ENCODE peak calls at places on chromosomes 12 and 14, in four cellular contexts. One of them, this sample, is unnamed.

GRCh38 chr12:109264095-109264942 is 44.8 kb downstream of the FOXN4 start:
- DNase-seq in tibial nerve: peak
- DNase-seq in stomach: peak
- DNase-seq in SK-N-SH: peak
- DNase-seq in this sample: peak

GRCh38 chr12:19402743-19403400 is 36.4 kb upstream of the AEBP2 start:
- DNase-seq in tibial nerve: no peak
- DNase-seq in stomach: peak
- DNase-seq in SK-N-SH: no peak
- DNase-seq in this sample: no peak

GRCh38 chr12:20716037-20716436 is 20.9 kb downstream of the SLCO1C1 start:
- DNase-seq in tibial nerve: no peak
- DNase-seq in stomach: no peak
- DNase-seq in SK-N-SH: no peak
- DNase-seq in this sample: peak

GRCh38 chr12:108788076-108788782 is 56.9 kb upstream of the CORO1C start:
- DNase-seq in tibial nerve: no peak
- DNase-seq in stomach: no peak
- DNase-seq in SK-N-SH: no peak
- DNase-seq in this sample: peak

GRCh38 chr14:100292301-100292775 is 13.9 kb downstream of the SLC25A29 start:
- DNase-seq in tibial nerve: no peak
- DNase-seq in stomach: no peak
- DNase-seq in SK-N-SH: peak
- DNase-seq in this sample: peak

GRCh38 chr12:90484130-90484529 is 470.8 kb downstream of the CCER1 start:
- DNase-seq in tibial nerve: no peak
- DNase-seq in stomach: no peak
- DNase-seq in SK-N-SH: no peak
- DNase-seq in this sample: no peak

GRCh38 chr12:26431211-26431610 is 235.8 kb downstream of the SSPN start:
- DNase-seq in tibial nerve: no peak
- DNase-seq in stomach: no peak
- DNase-seq in SK-N-SH: no peak
- DNase-seq in this sample: no peak

GRCh38 chr12:75571204-75571603 is 59.8 kb upstream of the KRR1 start:
- DNase-seq in tibial nerve: no peak
- DNase-seq in stomach: no peak
- DNase-seq in SK-N-SH: no peak
- DNase-seq in this sample: no peak

GRCh38 chr12:53600490-53601295 is 25.5 kb downstream of the ATF7 start:
- DNase-seq in tibial nerve: no peak
- DNase-seq in stomach: no peak
- DNase-seq in SK-N-SH: no peak
- DNase-seq in this sample: no peak

GRCh38 chr12:128794661-128795529 is 28.9 kb downstream of the SLC15A4 start:
- DNase-seq in tibial nerve: no peak
- DNase-seq in stomach: peak
- DNase-seq in SK-N-SH: no peak
- DNase-seq in this sample: no peak

GRCh38 chr12:19192709-19193108 is 63.2 kb downstream of the PLEKHA5 start:
- DNase-seq in tibial nerve: no peak
- DNase-seq in stomach: no peak
- DNase-seq in SK-N-SH: no peak
- DNase-seq in this sample: no peak

GRCh38 chr14:95434161-95434560 is 82.3 kb downstream of the SYNE3 start:
- DNase-seq in tibial nerve: no peak
- DNase-seq in stomach: no peak
- DNase-seq in SK-N-SH: no peak
- DNase-seq in this sample: no peak

GRCh38 chr14:104794099-104794498 is 1.4 kb downstream of the AKT1 start:
- DNase-seq in tibial nerve: no peak
- DNase-seq in stomach: peak
- DNase-seq in SK-N-SH: peak
- DNase-seq in this sample: peak

GRCh38 chr12:82774666-82775065 is 88.0 kb downstream of the TMTC2 start:
- DNase-seq in tibial nerve: no peak
- DNase-seq in stomach: no peak
- DNase-seq in SK-N-SH: no peak
- DNase-seq in this sample: no peak

GRCh38 chr12:71999795-72000194 is 61.1 kb downstream of the TPH2 start:
- DNase-seq in tibial nerve: no peak
- DNase-seq in stomach: no peak
- DNase-seq in SK-N-SH: no peak
- DNase-seq in this sample: no peak

GRCh38 chr12:123533672-123534643 is at the start of gene RILPL1:
- DNase-seq in tibial nerve: no peak
- DNase-seq in stomach: peak
- DNase-seq in SK-N-SH: peak
- DNase-seq in this sample: peak

GRCh38 chr12:12265571-12266388 is 1.1 kb downstream of the LRP6 start:
- DNase-seq in tibial nerve: no peak
- DNase-seq in stomach: no peak
- DNase-seq in SK-N-SH: peak
- DNase-seq in this sample: no peak

GRCh38 chr14:52018970-52019369 is 29.6 kb downstream of the RTRAF start:
- DNase-seq in tibial nerve: no peak
- DNase-seq in stomach: no peak
- DNase-seq in SK-N-SH: no peak
- DNase-seq in this sample: no peak

GRCh38 chr14:47822326-47822725 is 146.9 kb upstream of the MDGA2 start:
- DNase-seq in tibial nerve: no peak
- DNase-seq in stomach: no peak
- DNase-seq in SK-N-SH: no peak
- DNase-seq in this sample: no peak

GRCh38 chr12:132841151-132841550 is 12.5 kb upstream of the GOLGA3 start:
- DNase-seq in tibial nerve: no peak
- DNase-seq in stomach: no peak
- DNase-seq in SK-N-SH: no peak
- DNase-seq in this sample: no peak

GRCh38 chr12:74563927-74564326 is 26.3 kb downstream of the ATXN7L3B start:
- DNase-seq in tibial nerve: no peak
- DNase-seq in stomach: no peak
- DNase-seq in SK-N-SH: no peak
- DNase-seq in this sample: no peak

GRCh38 chr12:41932470-41932991 is 212.1 kb downstream of the GXYLT1 start:
- DNase-seq in tibial nerve: peak
- DNase-seq in stomach: peak
- DNase-seq in SK-N-SH: peak
- DNase-seq in this sample: peak

GRCh38 chr12:62934799-62935674 is at the start of gene PPM1H:
- DNase-seq in tibial nerve: no peak
- DNase-seq in stomach: peak
- DNase-seq in SK-N-SH: peak
- DNase-seq in this sample: peak

GRCh38 chr12:55682087-55682796 is 25.5 kb downstream of the ITGA7 start:
- DNase-seq in tibial nerve: no peak
- DNase-seq in stomach: no peak
- DNase-seq in SK-N-SH: no peak
- DNase-seq in this sample: no peak

GRCh38 chr12:98399532-98399931 is 115.9 kb upstream of the TMPO start:
- DNase-seq in tibial nerve: no peak
- DNase-seq in stomach: no peak
- DNase-seq in SK-N-SH: no peak
- DNase-seq in this sample: no peak

GRCh38 chr14:100116134-100116533 is 43.3 kb downstream of the DEGS2 start:
- DNase-seq in tibial nerve: no peak
- DNase-seq in stomach: no peak
- DNase-seq in SK-N-SH: no peak
- DNase-seq in this sample: no peak

DNA sequence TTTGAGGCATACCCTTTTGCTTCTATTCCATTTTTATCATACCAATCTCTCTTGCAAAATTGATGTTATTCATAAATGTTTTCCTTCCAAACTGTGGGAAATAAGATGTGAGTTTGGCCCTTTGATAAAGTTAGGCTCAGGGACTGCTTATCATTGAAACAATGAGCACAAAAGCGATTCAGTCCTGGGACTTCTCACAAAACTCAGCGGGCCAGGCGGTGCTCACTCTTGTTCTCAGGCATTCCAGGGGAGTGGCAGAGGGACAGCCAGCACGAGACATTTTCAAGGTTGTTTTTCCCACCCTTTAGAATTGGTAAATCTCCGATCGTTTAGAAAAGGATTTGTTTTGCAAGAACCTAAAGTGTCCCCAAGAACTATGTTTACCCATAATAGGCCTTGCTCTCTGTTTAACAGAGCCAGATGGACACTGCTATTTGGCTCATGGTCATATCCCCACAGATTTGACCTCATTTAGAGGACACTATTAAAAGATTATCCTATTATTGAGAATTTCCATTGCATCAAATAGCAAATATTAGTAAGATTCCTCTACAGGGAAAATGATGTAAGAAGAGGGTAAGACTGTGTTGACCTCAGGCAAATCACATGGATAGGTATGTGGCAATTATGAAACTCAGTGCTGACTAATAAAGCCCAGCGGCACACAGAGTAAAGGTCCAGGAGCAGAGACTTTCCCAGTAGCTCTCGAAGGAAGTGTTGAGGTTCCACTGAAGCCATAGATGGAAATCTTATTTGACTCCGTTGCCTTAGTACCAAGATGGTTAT is 102.7 kb upstream of the USP44 start:
- DNase-seq in tibial nerve: no peak
- DNase-seq in stomach: no peak
- DNase-seq in SK-N-SH: no peak
- DNase-seq in this sample: no peak
- TF ChIP-seq EP300 in tibial nerve: no peak
- TF ChIP-seq EP300 in stomach: no peak
- TF ChIP-seq EP300 in SK-N-SH: no peak
- TF ChIP-seq EP300 in this sample: no peak

DNA sequence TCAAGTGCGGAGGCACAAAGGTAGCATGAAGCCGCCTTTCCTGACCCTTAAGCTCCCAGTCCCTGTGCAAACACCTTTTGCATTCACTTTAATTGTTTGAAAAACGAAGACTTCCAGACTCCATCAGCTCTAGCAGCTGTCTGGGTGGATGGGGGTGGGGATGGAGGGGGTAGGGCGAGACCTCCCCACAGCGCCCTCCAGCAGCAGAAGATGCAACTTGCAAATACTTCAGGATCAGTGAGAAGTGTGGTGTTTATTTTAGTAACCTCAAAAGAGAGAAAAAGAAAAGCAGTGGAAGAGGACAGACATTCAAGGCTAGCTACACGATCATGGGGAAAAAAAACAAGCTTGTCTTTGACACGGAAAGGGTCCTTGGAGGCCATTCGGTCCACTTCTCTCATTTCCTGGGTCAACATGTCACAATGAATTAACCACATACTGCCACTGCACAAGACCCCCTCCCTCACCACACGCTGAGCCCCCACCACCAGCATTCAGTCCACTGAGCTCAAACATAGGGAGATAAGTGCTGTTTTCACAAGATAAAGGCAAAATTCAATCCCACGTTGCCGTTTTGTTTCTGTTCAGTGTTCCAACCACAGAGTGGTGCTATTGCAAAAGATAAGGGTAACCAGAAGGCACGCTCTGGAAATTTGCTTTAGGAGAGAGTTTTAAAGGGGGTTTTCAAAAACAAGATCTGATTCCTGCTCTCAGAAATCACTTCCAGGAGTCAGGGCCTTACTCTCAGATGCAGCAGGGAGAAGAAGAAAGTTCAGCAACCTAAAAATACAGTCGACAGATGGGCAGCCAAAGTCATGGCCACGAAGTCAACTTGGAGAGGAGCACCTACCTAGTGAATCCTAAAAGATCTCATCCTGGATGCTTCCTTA is 3.3 kb upstream of the NTF3 start:
- DNase-seq in tibial nerve: no peak
- DNase-seq in stomach: no peak
- DNase-seq in SK-N-SH: peak
- DNase-seq in this sample: no peak
- H3K4me3 ChIP-seq in tibial nerve: no peak
- H3K4me3 ChIP-seq in stomach: no peak
- H3K4me3 ChIP-seq in SK-N-SH: no peak
- H3K4me3 ChIP-seq in this sample: no peak

DNA sequence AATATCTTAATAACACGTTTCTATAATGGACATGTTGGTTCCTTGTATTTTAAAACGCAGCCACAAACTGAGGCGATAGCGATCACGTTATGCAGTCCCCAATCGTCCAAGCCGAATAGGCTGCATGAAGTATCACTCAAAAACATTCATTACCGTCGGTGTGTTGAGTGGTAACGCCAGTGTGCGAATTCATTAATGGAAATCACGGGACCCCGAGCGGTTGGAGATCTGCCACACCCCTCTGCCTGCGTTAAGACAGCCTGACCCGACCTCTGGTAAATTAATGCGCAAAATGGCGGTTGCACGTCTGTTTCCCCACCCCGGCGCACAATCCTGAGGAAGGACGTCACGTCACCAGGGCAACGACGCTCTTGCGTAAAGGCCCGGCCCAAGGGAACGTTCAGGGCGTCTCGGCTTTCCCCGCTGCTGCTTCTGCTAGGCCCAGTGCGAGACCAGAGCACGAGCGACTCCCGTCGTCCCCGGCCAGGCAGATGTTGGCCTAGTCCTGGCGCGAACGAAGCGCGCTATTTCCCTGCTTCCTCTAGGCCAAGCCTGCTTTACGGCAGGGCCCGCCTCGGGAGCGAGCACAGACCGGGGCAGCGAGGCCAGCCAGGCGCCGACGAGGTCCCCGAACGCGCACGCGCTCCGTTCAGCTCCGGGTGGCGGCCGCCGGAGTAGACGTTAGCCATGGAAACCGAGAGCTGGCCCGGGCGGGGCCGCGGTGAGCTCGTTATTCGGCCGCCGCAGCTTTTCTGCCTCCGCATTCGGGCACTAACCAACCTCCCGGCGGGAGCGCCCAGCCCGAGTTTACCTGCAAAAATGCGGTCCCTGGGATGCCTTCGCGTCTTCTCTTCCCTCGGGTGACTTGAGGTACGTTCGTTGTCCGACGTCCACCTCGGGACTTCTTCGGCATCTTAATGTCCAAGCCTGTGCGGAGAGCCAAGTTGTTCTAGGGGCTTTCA is at the start of gene PCNX4:
- DNase-seq in tibial nerve: peak
- DNase-seq in stomach: peak
- DNase-seq in SK-N-SH: peak
- DNase-seq in this sample: peak
- TF ChIP-seq EP300 in tibial nerve: peak
- TF ChIP-seq EP300 in stomach: peak
- TF ChIP-seq EP300 in SK-N-SH: peak
- TF ChIP-seq EP300 in this sample: peak

DNA sequence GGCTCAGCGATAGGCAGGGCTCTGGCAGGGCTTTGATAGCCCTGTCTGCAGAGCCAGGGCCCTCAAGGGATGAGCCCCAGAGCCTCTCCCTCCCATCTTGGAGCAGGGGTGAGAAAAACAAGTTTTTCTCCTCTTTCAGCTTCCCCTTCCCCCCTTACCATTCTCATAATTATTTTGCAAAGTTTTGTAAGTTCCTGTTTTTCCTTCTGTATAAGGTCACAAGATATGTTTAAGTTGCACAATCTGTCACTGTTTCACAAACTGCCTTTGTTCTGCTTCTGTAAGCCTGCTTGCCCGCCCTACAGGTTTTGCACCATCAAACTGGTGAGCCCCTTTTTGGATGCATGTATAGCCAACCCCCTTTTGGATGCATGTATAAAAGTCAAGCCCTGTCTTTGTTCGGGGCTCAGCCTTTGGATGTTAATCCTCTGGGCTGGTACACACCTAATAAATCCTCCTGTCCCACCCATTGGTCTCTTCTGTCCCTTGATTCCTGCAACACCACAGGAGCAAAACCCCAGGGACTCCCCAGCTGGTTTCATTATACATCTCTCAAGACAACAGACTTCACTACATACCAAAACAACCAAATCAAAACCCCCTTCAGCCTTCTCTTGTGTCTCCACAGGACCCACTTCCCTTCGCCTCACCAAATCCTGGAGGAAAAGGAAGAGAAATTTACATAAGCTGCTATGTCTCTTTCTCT is 52.5 kb upstream of the RESF1 start:
- DNase-seq in tibial nerve: no peak
- DNase-seq in stomach: no peak
- DNase-seq in SK-N-SH: no peak
- DNase-seq in this sample: no peak
- H3K4me3 ChIP-seq in tibial nerve: no peak
- H3K4me3 ChIP-seq in stomach: no peak
- H3K4me3 ChIP-seq in SK-N-SH: no peak
- H3K4me3 ChIP-seq in this sample: no peak